ENCODE peak calls at places on chromosomes 2 and 18, in nine cellular contexts. One of them, this sample, is unnamed.

GRCh38 chr2:41735006-41735405 is 312.8 kb upstream of the PKDCC start:
- DNase-seq in transverse colon: no peak
- DNase-seq in right atrium auricular region: no peak
- DNase-seq in psoas muscle: no peak
- DNase-seq in pancreas: no peak
- DNase-seq in neural crest cell: no peak
- DNase-seq in HFFc6: no peak
- DNase-seq in body of pancreas: no peak
- DNase-seq in tibial artery: no peak
- DNase-seq in this sample: no peak

GRCh38 chr2:129709956-129710598 is 269.4 kb upstream of the RAB6C start:
- DNase-seq in tibial artery: no peak
- DNase-seq in right atrium auricular region: no peak
- DNase-seq in HFFc6: no peak
- DNase-seq in pancreas: no peak
- DNase-seq in body of pancreas: no peak
- DNase-seq in psoas muscle: no peak
- DNase-seq in neural crest cell: no peak
- DNase-seq in transverse colon: no peak
- DNase-seq in this sample: no peak

GRCh38 chr2:241894681-241895426 is 25.3 kb downstream of the RTP5 start:
- DNase-seq in body of pancreas: peak
- DNase-seq in neural crest cell: no peak
- DNase-seq in right atrium auricular region: no peak
- DNase-seq in transverse colon: no peak
- DNase-seq in psoas muscle: peak
- DNase-seq in HFFc6: no peak
- DNase-seq in tibial artery: peak
- DNase-seq in pancreas: peak
- DNase-seq in this sample: no peak

GRCh38 chr2:224922142-224922727 is 120.0 kb downstream of the DOCK10 start:
- DNase-seq in right atrium auricular region: no peak
- DNase-seq in pancreas: no peak
- DNase-seq in neural crest cell: no peak
- DNase-seq in body of pancreas: no peak
- DNase-seq in tibial artery: no peak
- DNase-seq in transverse colon: no peak
- DNase-seq in HFFc6: no peak
- DNase-seq in psoas muscle: no peak
- DNase-seq in this sample: no peak

GRCh38 chr2:185787530-185788145 is 49.0 kb downstream of the FSIP2 start:
- DNase-seq in HFFc6: no peak
- DNase-seq in right atrium auricular region: no peak
- DNase-seq in pancreas: no peak
- DNase-seq in neural crest cell: no peak
- DNase-seq in psoas muscle: no peak
- DNase-seq in transverse colon: no peak
- DNase-seq in body of pancreas: no peak
- DNase-seq in tibial artery: no peak
- DNase-seq in this sample: no peak

GRCh38 chr2:42386684-42387083 is 25.7 kb upstream of the COX7A2L start:
- DNase-seq in pancreas: no peak
- DNase-seq in neural crest cell: no peak
- DNase-seq in HFFc6: no peak
- DNase-seq in right atrium auricular region: no peak
- DNase-seq in body of pancreas: no peak
- DNase-seq in transverse colon: no peak
- DNase-seq in tibial artery: no peak
- DNase-seq in psoas muscle: no peak
- DNase-seq in this sample: no peak

GRCh38 chr2:111715987-111716900 is 167.7 kb downstream of the ANAPC1 start:
- DNase-seq in transverse colon: no peak
- DNase-seq in psoas muscle: no peak
- DNase-seq in right atrium auricular region: no peak
- DNase-seq in body of pancreas: no peak
- DNase-seq in pancreas: no peak
- DNase-seq in HFFc6: no peak
- DNase-seq in tibial artery: no peak
- DNase-seq in neural crest cell: no peak
- DNase-seq in this sample: no peak

GRCh38 chr2:207682557-207682956 is 28.9 kb upstream of the CCNYL1 start:
- DNase-seq in neural crest cell: no peak
- DNase-seq in right atrium auricular region: no peak
- DNase-seq in tibial artery: no peak
- DNase-seq in psoas muscle: no peak
- DNase-seq in pancreas: no peak
- DNase-seq in transverse colon: no peak
- DNase-seq in HFFc6: no peak
- DNase-seq in body of pancreas: no peak
- DNase-seq in this sample: no peak

GRCh38 chr2:96498023-96498431 is 7.1 kb downstream of the NEURL3 start:
- DNase-seq in psoas muscle: no peak
- DNase-seq in body of pancreas: no peak
- DNase-seq in transverse colon: no peak
- DNase-seq in neural crest cell: no peak
- DNase-seq in right atrium auricular region: peak
- DNase-seq in tibial artery: peak
- DNase-seq in pancreas: no peak
- DNase-seq in HFFc6: no peak
- DNase-seq in this sample: no peak

GRCh38 chr2:108412995-108413726 is 35.4 kb downstream of the SULT1C4 start:
- DNase-seq in transverse colon: no peak
- DNase-seq in pancreas: no peak
- DNase-seq in psoas muscle: no peak
- DNase-seq in body of pancreas: no peak
- DNase-seq in neural crest cell: no peak
- DNase-seq in right atrium auricular region: no peak
- DNase-seq in HFFc6: peak
- DNase-seq in tibial artery: no peak
- DNase-seq in this sample: no peak

GRCh38 chr18:75350857-75351256 is 76.6 kb downstream of the SMIM21 start:
- DNase-seq in body of pancreas: no peak
- DNase-seq in HFFc6: no peak
- DNase-seq in pancreas: no peak
- DNase-seq in psoas muscle: no peak
- DNase-seq in transverse colon: peak
- DNase-seq in tibial artery: no peak
- DNase-seq in neural crest cell: no peak
- DNase-seq in right atrium auricular region: no peak
- DNase-seq in this sample: no peak

GRCh38 chr2:10172033-10172865 is 49.7 kb downstream of the RRM2 start:
- DNase-seq in neural crest cell: no peak
- DNase-seq in pancreas: no peak
- DNase-seq in psoas muscle: no peak
- DNase-seq in HFFc6: no peak
- DNase-seq in transverse colon: no peak
- DNase-seq in tibial artery: no peak
- DNase-seq in body of pancreas: no peak
- DNase-seq in right atrium auricular region: no peak
- DNase-seq in this sample: peak

GRCh38 chr2:223815884-223816570 is 21.4 kb downstream of the AP1S3 start:
- DNase-seq in psoas muscle: no peak
- DNase-seq in neural crest cell: no peak
- DNase-seq in HFFc6: no peak
- DNase-seq in body of pancreas: no peak
- DNase-seq in transverse colon: no peak
- DNase-seq in pancreas: no peak
- DNase-seq in tibial artery: no peak
- DNase-seq in right atrium auricular region: no peak
- DNase-seq in this sample: no peak

GRCh38 chr2:53490659-53491058 is 276.9 kb upstream of the CHAC2 start:
- DNase-seq in right atrium auricular region: peak
- DNase-seq in neural crest cell: no peak
- DNase-seq in body of pancreas: peak
- DNase-seq in HFFc6: peak
- DNase-seq in tibial artery: peak
- DNase-seq in transverse colon: peak
- DNase-seq in pancreas: peak
- DNase-seq in psoas muscle: peak
- DNase-seq in this sample: peak

GRCh38 chr2:8452979-8453903 is 228.6 kb upstream of the ID2 start:
- DNase-seq in neural crest cell: no peak
- DNase-seq in tibial artery: no peak
- DNase-seq in body of pancreas: no peak
- DNase-seq in pancreas: no peak
- DNase-seq in HFFc6: no peak
- DNase-seq in transverse colon: peak
- DNase-seq in right atrium auricular region: peak
- DNase-seq in psoas muscle: no peak
- DNase-seq in this sample: no peak

GRCh38 chr2:26568076-26568890 is 72.9 kb downstream of the CIB4 start:
- DNase-seq in HFFc6: no peak
- DNase-seq in transverse colon: no peak
- DNase-seq in neural crest cell: no peak
- DNase-seq in tibial artery: peak
- DNase-seq in pancreas: no peak
- DNase-seq in right atrium auricular region: no peak
- DNase-seq in body of pancreas: no peak
- DNase-seq in psoas muscle: no peak
- DNase-seq in this sample: no peak

GRCh38 chr2:160703648-160704585 is 210.3 kb upstream of the RBMS1 start:
- DNase-seq in psoas muscle: no peak
- DNase-seq in pancreas: no peak
- DNase-seq in tibial artery: no peak
- DNase-seq in neural crest cell: peak
- DNase-seq in transverse colon: peak
- DNase-seq in body of pancreas: no peak
- DNase-seq in HFFc6: no peak
- DNase-seq in right atrium auricular region: no peak
- DNase-seq in this sample: peak

GRCh38 chr2:12334289-12335003 is 382.3 kb upstream of the TRIB2 start:
- DNase-seq in psoas muscle: no peak
- DNase-seq in HFFc6: no peak
- DNase-seq in neural crest cell: no peak
- DNase-seq in tibial artery: no peak
- DNase-seq in pancreas: no peak
- DNase-seq in transverse colon: no peak
- DNase-seq in right atrium auricular region: no peak
- DNase-seq in body of pancreas: no peak
- DNase-seq in this sample: no peak

GRCh38 chr2:6545336-6545735 is 320.4 kb downstream of the CMPK2 start:
- DNase-seq in tibial artery: no peak
- DNase-seq in psoas muscle: no peak
- DNase-seq in transverse colon: no peak
- DNase-seq in body of pancreas: no peak
- DNase-seq in HFFc6: no peak
- DNase-seq in neural crest cell: no peak
- DNase-seq in right atrium auricular region: no peak
- DNase-seq in pancreas: no peak
- DNase-seq in this sample: no peak

GRCh38 chr2:136056077-136056688 is 61.8 kb downstream of the CXCR4 start:
- DNase-seq in transverse colon: no peak
- DNase-seq in psoas muscle: no peak
- DNase-seq in right atrium auricular region: no peak
- DNase-seq in neural crest cell: no peak
- DNase-seq in tibial artery: no peak
- DNase-seq in pancreas: no peak
- DNase-seq in body of pancreas: no peak
- DNase-seq in HFFc6: no peak
- DNase-seq in this sample: no peak

GRCh38 chr2:24971550-24972314 is at the start of gene DNAJC27:
- DNase-seq in body of pancreas: peak
- DNase-seq in HFFc6: peak
- DNase-seq in tibial artery: peak
- DNase-seq in transverse colon: peak
- DNase-seq in neural crest cell: peak
- DNase-seq in psoas muscle: peak
- DNase-seq in right atrium auricular region: peak
- DNase-seq in pancreas: peak
- DNase-seq in this sample: peak
- TF ChIP-seq CTCF in body of pancreas: no peak
- TF ChIP-seq CTCF in HFFc6: no peak
- TF ChIP-seq CTCF in tibial artery: no peak
- TF ChIP-seq CTCF in transverse colon: no peak
- TF ChIP-seq CTCF in neural crest cell: no peak
- TF ChIP-seq CTCF in psoas muscle: no peak
- TF ChIP-seq CTCF in right atrium auricular region: no peak
- TF ChIP-seq CTCF in pancreas: no peak
- TF ChIP-seq CTCF in this sample: no peak

GRCh38 chr2:18219676-18220075 is 340.8 kb downstream of the RDH14 start:
- DNase-seq in psoas muscle: no peak
- DNase-seq in tibial artery: no peak
- DNase-seq in transverse colon: no peak
- DNase-seq in HFFc6: peak
- DNase-seq in body of pancreas: no peak
- DNase-seq in pancreas: no peak
- DNase-seq in neural crest cell: no peak
- DNase-seq in right atrium auricular region: no peak
- DNase-seq in this sample: no peak
- TF ChIP-seq CTCF in psoas muscle: no peak
- TF ChIP-seq CTCF in tibial artery: no peak
- TF ChIP-seq CTCF in transverse colon: no peak
- TF ChIP-seq CTCF in HFFc6: peak
- TF ChIP-seq CTCF in body of pancreas: no peak
- TF ChIP-seq CTCF in pancreas: no peak
- TF ChIP-seq CTCF in neural crest cell: no peak
- TF ChIP-seq CTCF in right atrium auricular region: no peak
- TF ChIP-seq CTCF in this sample: no peak

DNA sequence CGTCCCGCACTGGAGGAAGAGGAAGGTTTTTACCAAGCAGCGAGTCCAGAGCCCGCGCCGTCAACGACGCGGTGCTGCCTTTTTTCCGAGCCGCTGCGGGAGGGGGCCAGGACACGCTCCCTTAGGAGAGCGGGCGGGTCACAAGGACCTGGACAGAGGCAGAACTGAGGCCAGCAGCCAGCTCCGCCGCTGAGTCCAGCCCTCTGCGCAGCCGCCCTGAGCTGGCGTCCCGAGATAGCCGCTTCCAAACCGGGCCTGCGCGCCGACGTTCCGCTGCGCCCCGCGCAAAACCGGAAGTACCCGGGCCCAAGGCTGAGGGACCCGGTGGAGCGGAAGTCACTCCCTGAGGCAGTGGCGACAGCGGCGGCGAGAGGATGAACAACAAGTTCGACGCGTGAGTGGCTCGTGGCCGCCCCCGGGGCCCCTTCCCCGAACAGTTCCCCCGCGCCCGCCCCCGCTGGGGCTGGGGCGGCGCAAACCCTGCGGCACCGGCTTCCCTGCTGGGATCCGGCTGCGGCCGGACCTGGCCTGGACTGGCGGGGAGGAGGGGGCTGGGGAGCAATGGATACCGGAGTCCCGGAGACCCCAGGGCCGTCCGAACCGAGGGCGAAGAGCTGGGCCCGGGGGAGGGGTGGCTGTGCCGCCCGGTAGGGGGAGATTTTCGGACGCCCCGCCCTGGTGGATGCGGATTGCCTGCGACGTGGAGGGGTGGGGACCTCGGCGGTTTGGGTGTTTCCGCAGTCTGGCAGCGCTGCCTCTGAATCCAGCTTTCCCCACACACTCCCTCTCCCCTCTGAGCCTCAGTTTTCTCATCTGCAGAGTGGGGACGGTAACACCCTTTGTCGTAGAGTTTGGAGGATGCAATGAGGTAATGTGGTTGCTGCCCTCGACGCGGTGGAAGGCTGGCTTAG is at the start of the genes EIF4E2 and TIGD1:
- DNase-seq in body of pancreas: peak
- DNase-seq in psoas muscle: peak
- DNase-seq in pancreas: peak
- DNase-seq in right atrium auricular region: peak
- DNase-seq in transverse colon: peak
- DNase-seq in tibial artery: peak
- DNase-seq in neural crest cell: peak
- DNase-seq in HFFc6: peak
- DNase-seq in this sample: peak
- TF ChIP-seq CTCF in body of pancreas: peak
- TF ChIP-seq CTCF in psoas muscle: peak
- TF ChIP-seq CTCF in pancreas: no peak
- TF ChIP-seq CTCF in right atrium auricular region: peak
- TF ChIP-seq CTCF in transverse colon: peak
- TF ChIP-seq CTCF in tibial artery: peak
- TF ChIP-seq CTCF in neural crest cell: peak
- TF ChIP-seq CTCF in HFFc6: peak
- TF ChIP-seq CTCF in this sample: peak

GRCh38 chr18:63523660-63524059 is 18.5 kb upstream of the SERPINB12 start:
- DNase-seq in pancreas: no peak
- DNase-seq in HFFc6: no peak
- DNase-seq in tibial artery: no peak
- DNase-seq in psoas muscle: no peak
- DNase-seq in right atrium auricular region: no peak
- DNase-seq in neural crest cell: no peak
- DNase-seq in body of pancreas: no peak
- DNase-seq in transverse colon: no peak
- DNase-seq in this sample: no peak
- TF ChIP-seq CTCF in pancreas: no peak
- TF ChIP-seq CTCF in HFFc6: peak
- TF ChIP-seq CTCF in tibial artery: no peak
- TF ChIP-seq CTCF in psoas muscle: no peak
- TF ChIP-seq CTCF in right atrium auricular region: no peak
- TF ChIP-seq CTCF in neural crest cell: no peak
- TF ChIP-seq CTCF in body of pancreas: no peak
- TF ChIP-seq CTCF in transverse colon: no peak
- TF ChIP-seq CTCF in this sample: no peak

This sample was measured in nephron progenitor cell.